ENCODE peak calls at places on chromosomes 11 and 22, in six cellular contexts. R is naive thymus-derived CD8-positive, alpha-beta T cell; P is kidney glomerular epithelial cell; W is spleen; D is hepatic stellate cell; M is naive B cell. C is an unnamed sample.

GRCh38 chr22:36339171-36340065 is 48.3 kb downstream of the MYH9 start:
- DNase-seq in R (no peak), P (no peak), W (no peak), D (no peak), M (no peak), C (no peak)

GRCh38 chr22:32226236-32227119 is 21.6 kb upstream of the RFPL2 start:
- DNase-seq in R (no peak), P (no peak), W (no peak), D (no peak), M (no peak), C (no peak)

GRCh38 chr11:12560362-12560761 is 113.9 kb upstream of the TEAD1 start:
- DNase-seq in R (no peak), P (no peak), W (no peak), D (no peak), M (no peak), C (no peak)

GRCh38 chr22:49948958-49949913 is 11.3 kb upstream of the PIM3 start:
- DNase-seq in R (no peak), P (no peak), W (no peak), D (no peak), M (no peak), C (no peak)

GRCh38 chr22:43345761-43346261 is 2.6 kb upstream of the SCUBE1 start:
- DNase-seq in R (no peak), P (no peak), W (peak), D (no peak), M (no peak), C (no peak)

GRCh38 chr11:9740202-9740881 is 76.5 kb downstream of the SWAP70 start:
- DNase-seq in R (no peak), P (no peak), W (no peak), D (no peak), M (no peak), C (no peak)

GRCh38 chr11:75820636-75821035 is 5.6 kb downstream of the UVRAG start:
- DNase-seq in R (no peak), P (no peak), W (no peak), D (no peak), M (no peak), C (no peak)

GRCh38 chr11:3644817-3645235 is at the start of gene ART1:
- DNase-seq in R (no peak), P (no peak), W (no peak), D (peak), M (no peak), C (no peak)

GRCh38 chr11:10864688-10865087 is 6.8 kb upstream of the ZBED5 start:
- DNase-seq in R (no peak), P (no peak), W (no peak), D (no peak), M (no peak), C (no peak)

GRCh38 chr11:104618949-104619348 is 279.3 kb downstream of the CASP12 start:
- DNase-seq in R (no peak), P (no peak), W (no peak), D (no peak), M (no peak), C (no peak)

GRCh38 chr11:78244546-78245315 is 56.0 kb downstream of the USP35 start:
- DNase-seq in R (no peak), P (no peak), W (no peak), D (no peak), M (no peak), C (no peak)

GRCh38 chr11:78200553-78200952 is 11.8 kb downstream of the USP35 start:
- DNase-seq in R (no peak), P (no peak), W (peak), D (no peak), M (no peak), C (no peak)

GRCh38 chr11:93444671-93445073 is 98.5 kb downstream of the SMCO4 start:
- DNase-seq in R (no peak), P (peak), W (no peak), D (no peak), M (no peak), C (no peak)

GRCh38 chr22:38415561-38416321 is 39.3 kb downstream of the KCNJ4 start:
- DNase-seq in R (no peak), P (no peak), W (peak), D (no peak), M (no peak), C (no peak)

GRCh38 chr22:35390933-35391332 is 9.0 kb upstream of the MCM5 start:
- DNase-seq in R (no peak), P (no peak), W (no peak), D (no peak), M (no peak), C (no peak)

GRCh38 chr22:27991586-27992293 is 72.7 kb upstream of the PITPNB start:
- DNase-seq in R (no peak), P (no peak), W (no peak), D (no peak), M (no peak), C (peak)